ENCODE peak calls at places on chromosome 1, in six cellular contexts. C is fibroblast of lung, F is tibial nerve, D is BJ, S is cardiac muscle cell, Q is epithelial cell of esophagus. Z is an unnamed sample.

GRCh38 chr1:15951341-15952153 is 24.4 kb downstream of the ZBTB17 start:
- DNase-seq in C (no peak), F (no peak), D (no peak), S (no peak), Q (no peak), Z (no peak)

GRCh38 chr1:2558420-2558819 is 2.2 kb downstream of the TNFRSF14 start:
- DNase-seq in C (no peak), F (no peak), D (no peak), S (no peak), Q (no peak), Z (no peak)

GRCh38 chr1:119871881-119872280 is 24.4 kb downstream of the ADAM30 start:
- DNase-seq in C (no peak), F (no peak), D (no peak), S (no peak), Q (no peak), Z (no peak)

GRCh38 chr1:1431845-1432565 is 3.5 kb upstream of the VWA1 start:
- DNase-seq in C (peak; percentile 41), F (no peak), D (no peak), S (peak; percentile 63), Q (no peak), Z (no peak)

GRCh38 chr1:203034422-203035110 is 8.3 kb downstream of the PPFIA4 start:
- DNase-seq in C (no peak), F (no peak), D (no peak), S (no peak), Q (no peak), Z (no peak)

GRCh38 chr1:77706321-77706720 is 23.9 kb upstream of the ZZZ3 start:
- DNase-seq in C (peak; percentile 17), F (no peak), D (no peak), S (no peak), Q (no peak), Z (no peak)

GRCh38 chr1:229373395-229373794 is 30.5 kb upstream of the CCSAP start:
- DNase-seq in C (no peak), F (no peak), D (no peak), S (no peak), Q (no peak), Z (no peak)

GRCh38 chr1:210783925-210784324 is 350.0 kb downstream of the KCNH1 start:
- DNase-seq in C (no peak), F (no peak), D (no peak), S (no peak), Q (no peak), Z (no peak)

GRCh38 chr1:200673952-200674823 is 4.5 kb upstream of the DDX59 start:
- DNase-seq in C (peak; percentile 41), F (no peak), D (no peak), S (peak; percentile 34), Q (peak; percentile 98), Z (no peak)

DNA sequence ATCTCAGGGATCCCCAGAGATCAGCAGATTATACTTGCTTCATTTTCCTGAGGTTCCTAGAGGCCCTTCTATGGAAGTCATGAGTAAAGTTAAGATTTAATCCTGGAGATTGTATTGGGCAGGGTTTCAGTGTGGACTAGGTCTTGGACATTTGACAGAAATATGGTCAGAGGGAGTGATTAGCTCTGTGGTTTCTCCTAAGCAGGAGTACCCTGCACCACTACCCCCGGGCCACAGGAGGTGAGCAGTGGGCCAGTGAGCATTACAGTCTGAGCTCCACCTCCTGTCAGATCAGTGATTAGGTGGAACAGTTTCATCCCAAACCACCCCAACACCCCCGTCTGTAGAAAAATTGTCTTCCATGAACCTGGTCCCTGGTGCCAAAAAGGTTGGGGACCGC is 43.2 kb downstream of the PHACTR4 start:
- DNase-seq in C (no peak), F (no peak), D (no peak), S (peak; percentile 47), Q (no peak), Z (no peak)
- TF ChIP-seq CTCF in C (no peak), F (no peak), D (no peak), S (peak; percentile 4), Q (no peak), Z (no peak)

GRCh38 chr1:86195281-86195680 is 38.7 kb upstream of the COL24A1 start:
- DNase-seq in C (no peak), F (no peak), D (no peak), S (no peak), Q (no peak), Z (no peak)

GRCh38 chr1:86191958-86192357 is 35.4 kb upstream of the COL24A1 start:
- DNase-seq in C (peak; percentile 18), F (no peak), D (no peak), S (no peak), Q (no peak), Z (no peak)

GRCh38 chr1:86197206-86197855 is 40.8 kb upstream of the COL24A1 start:
- DNase-seq in C (peak; percentile 28), F (no peak), D (no peak), S (peak; percentile 84), Q (no peak), Z (no peak)

GRCh38 chr1:86190873-86191272 is 34.3 kb upstream of the COL24A1 start:
- DNase-seq in C (no peak), F (no peak), D (no peak), S (no peak), Q (no peak), Z (no peak)

GRCh38 chr1:86194491-86195034 is 38.0 kb upstream of the COL24A1 start:
- DNase-seq in C (peak; percentile 21), F (no peak), D (no peak), S (peak; percentile 36), Q (no peak), Z (peak; percentile 8)
- H3K4me3 ChIP-seq in C (no peak overlapping the region), F (no peak overlapping the region), D (no peak overlapping the region), S (no peak overlapping the region), Q (no peak overlapping the region), Z (no peak overlapping the region)

GRCh38 chr1:226082959-226083302 is 20.4 kb downstream of the H3-3A start:
- DNase-seq in C (peak; percentile 42), F (peak; percentile 59), D (no peak), S (peak; percentile 56), Q (no peak), Z (no peak)

GRCh38 chr1:226086776-226087175 is 24.3 kb downstream of the H3-3A start:
- DNase-seq in C (no peak), F (no peak), D (no peak), S (no peak), Q (no peak), Z (no peak)

GRCh38 chr1:226082587-226082917 is 20.0 kb downstream of the H3-3A start:
- DNase-seq in C (no peak), F (no peak), D (no peak), S (no peak), Q (no peak), Z (no peak)

GRCh38 chr1:226085675-226086074 is 23.2 kb downstream of the H3-3A start:
- DNase-seq in C (no peak), F (no peak), D (no peak), S (no peak), Q (no peak), Z (no peak)

GRCh38 chr1:226083303-226084101 is 21.0 kb downstream of the H3-3A start:
- DNase-seq in C (peak; percentile 72), F (peak; percentile 96), D (no peak), S (peak; percentile 88), Q (peak; percentile 81), Z (no peak)
- TF ChIP-seq CTCF in C (peak; percentile 3), F (no peak), D (no peak), S (no peak), Q (no peak), Z (no peak)

GRCh38 chr1:60010690-60011089 is 62.9 kb downstream of the C1orf87 start:
- DNase-seq in C (no peak), F (no peak), D (no peak), S (no peak), Q (no peak), Z (no peak)

DNA sequence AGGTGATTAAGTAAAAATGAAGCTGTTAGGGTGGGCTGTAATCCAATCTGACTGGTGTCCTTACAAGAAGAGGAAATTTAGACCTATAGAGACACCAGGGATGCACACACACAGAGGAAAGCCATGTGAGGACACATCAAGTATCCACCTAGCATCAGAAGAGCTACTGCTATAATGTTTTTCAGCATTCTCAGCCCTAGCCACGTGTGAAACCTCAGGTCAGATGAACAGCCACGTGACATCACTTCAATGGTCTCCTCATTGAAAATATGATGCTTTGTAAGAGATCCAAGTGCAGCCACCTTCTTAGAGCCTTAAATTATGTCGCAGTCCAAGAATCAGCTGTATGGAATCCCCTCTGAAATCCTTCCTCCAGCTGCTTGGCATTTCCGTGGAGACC is 65.1 kb downstream of the C1orf87 start:
- DNase-seq in C (no peak), F (no peak), D (no peak), S (no peak), Q (no peak), Z (no peak)
- H3K4me3 ChIP-seq in C (no peak overlapping the region), F (no peak overlapping the region), D (no peak overlapping the region), S (no peak overlapping the region), Q (no peak overlapping the region), Z (no peak overlapping the region)

DNA sequence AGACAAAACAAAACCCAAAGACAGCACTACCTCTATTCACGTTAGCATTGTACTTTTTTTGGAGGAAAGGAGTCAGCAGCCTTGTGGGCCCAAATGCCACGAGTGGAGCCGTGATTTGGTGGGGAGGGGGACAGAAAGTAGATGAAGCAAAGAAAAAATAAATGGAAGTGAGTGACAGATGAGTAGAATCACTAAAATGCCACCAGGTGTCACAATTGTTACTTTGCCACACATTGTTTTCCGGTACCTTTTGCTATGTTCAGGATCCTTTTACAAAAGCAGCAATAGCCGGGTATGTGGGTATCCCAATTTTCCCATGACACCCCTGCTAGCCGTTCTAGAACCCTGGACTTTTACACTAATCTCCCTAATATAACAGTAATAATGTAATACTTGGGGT is 85.0 kb upstream of the AK4 start:
- DNase-seq in C (no peak), F (no peak), D (no peak), S (no peak), Q (no peak), Z (no peak)
- TF ChIP-seq CTCF in C (no peak), F (no peak), D (no peak), S (no peak), Q (peak; percentile 30), Z (peak; percentile 55)

Z was measured in LNCaP clone FGC.